ENCODE peak calls at places on chromosomes 16 and 17, in five cellular contexts. T, N, D, E and L are unnamed samples.

GRCh38 chr17:57577751-57578607 is 167.1 kb downstream of the CCDC182 start:
- DNase-seq in N (peak), E (no peak), T (no peak), D (peak), L (peak)

GRCh38 chr17:80036715-80037477 is 454 bp downstream of the CCDC40 start:
- DNase-seq in E (no peak), T (peak), D (no peak), N (no peak), L (peak)

GRCh38 chr16:2739555-2740435 is 12.6 kb upstream of the SRRM2 start:
- DNase-seq in D (no peak), N (no peak), E (no peak), T (no peak), L (peak)

GRCh38 chr17:43983515-43984411 is 20.7 kb upstream of the NAGS start:
- DNase-seq in E (no peak), D (no peak), N (no peak), T (no peak), L (no peak)

GRCh38 chr16:68229431-68230175 is 6.3 kb downstream of the ESRP2 start:
- DNase-seq in E (peak), N (no peak), D (peak), T (peak), L (peak)

GRCh38 chr16:27644165-27644564 is 94.2 kb downstream of the KATNIP start:
- DNase-seq in N (no peak), E (no peak), T (no peak), D (no peak), L (no peak)

GRCh38 chr17:49510720-49511110 is 15.6 kb downstream of the NGFR start:
- DNase-seq in D (no peak), N (no peak), T (no peak), E (no peak), L (no peak)

GRCh38 chr16:54160939-54161897 is 125.4 kb downstream of the IRX3 start:
- DNase-seq in D (no peak), E (no peak), N (no peak), T (no peak), L (no peak)

GRCh38 chr17:40070895-40071719 is 8.3 kb downstream of the THRA start:
- DNase-seq in T (no peak), E (no peak), N (no peak), D (no peak), L (peak)

GRCh38 chr17:5562661-5563360 is 21.5 kb downstream of the NLRP1 start:
- DNase-seq in D (no peak), T (no peak), E (no peak), N (no peak), L (no peak)

GRCh38 chr17:33166472-33166871 is 126.6 kb downstream of the ASIC2 start:
- DNase-seq in E (no peak), T (no peak), D (no peak), N (no peak), L (no peak)